ENCODE peak calls at places on chromosomes 16 and 17, in four cellular contexts. J is gastrocnemius medialis, F is uterus, W is GM23248. G is an unnamed sample.

GRCh38 chr17:66975614-66976378 is 11.3 kb downstream of the CACNG4 start:
- DNase-seq in J (peak; percentile 45), F (no peak), W (no peak), G (no peak)

GRCh38 chr16:67537636-67538591 is 9.3 kb downstream of the RIPOR1 start:
- DNase-seq in J (no peak), F (peak; percentile 65), W (peak; percentile 50), G (peak; percentile 81)

GRCh38 chr17:30821751-30822723 is 2.5 kb downstream of the CRLF3 start:
- DNase-seq in J (no peak), F (no peak), W (no peak), G (no peak)

GRCh38 chr17:45372325-45372869 is 55.6 kb upstream of the MAP3K14 start:
- DNase-seq in J (no peak), F (no peak), W (peak; percentile 54), G (no peak)

GRCh38 chr17:28716740-28717577 is 709 bp downstream of the RAB34 start:
- DNase-seq in J (no peak), F (peak; percentile 58), W (peak; percentile 73), G (peak; percentile 52)

GRCh38 chr16:11005611-11005975 is 61.2 kb downstream of the CLEC16A start:
- DNase-seq in J (no peak), F (no peak), W (peak; percentile 80), G (no peak)

GRCh38 chr17:8914554-8914953 is 47.1 kb upstream of the PIK3R6 start:
- DNase-seq in J (no peak), F (no peak), W (no peak), G (no peak)

GRCh38 chr16:12016166-12016947 is 39.8 kb downstream of the SNX29 start:
- DNase-seq in J (no peak), F (no peak), W (peak; percentile 59), G (no peak)

GRCh38 chr16:70608516-70608915 is 37.8 kb upstream of the IL34 start:
- DNase-seq in J (no peak), F (no peak), W (no peak), G (no peak)

GRCh38 chr16:3598236-3598635 is 13.2 kb downstream of the SLX4 start:
- DNase-seq in J (no peak), F (no peak), W (no peak), G (no peak)

GRCh38 chr17:67431210-67432015 is 54.3 kb downstream of the PITPNC1 start:
- DNase-seq in J (no peak), F (no peak), W (peak; percentile 91), G (no peak)

GRCh38 chr17:75350029-75350428 is 55.4 kb downstream of the GRB2 start:
- DNase-seq in J (no peak), F (no peak), W (no peak), G (no peak)

GRCh38 chr16:57527027-57527426 is 9.3 kb downstream of the CCDC102A start:
- DNase-seq in J (no peak), F (no peak), W (no peak), G (no peak)

GRCh38 chr17:81959362-81960129 is 1.4 kb downstream of the NOTUM start:
- DNase-seq in J (peak; percentile 56), F (peak; percentile 67), W (peak; percentile 73), G (peak; percentile 65)

GRCh38 chr16:3458278-3458851 is 14.9 kb downstream of the NAA60 start:
- DNase-seq in J (peak; percentile 35), F (no peak), W (peak; percentile 67), G (peak; percentile 32)

GRCh38 chr17:7656958-7657715 is 6.4 kb downstream of the ATP1B2 start:
- DNase-seq in J (peak; percentile 20), F (peak; percentile 63), W (no peak), G (peak; percentile 78)

GRCh38 chr16:55499281-55499680 is 9.6 kb upstream of the LPCAT2 start:
- DNase-seq in J (no peak), F (no peak), W (no peak), G (no peak)

GRCh38 chr17:13584701-13585080 is 17.0 kb downstream of the HS3ST3A1 start:
- DNase-seq in J (no peak), F (no peak), W (peak; percentile 74), G (no peak)

GRCh38 chr17:67289174-67289876 is 44.3 kb upstream of the HELZ start:
- DNase-seq in J (peak; percentile 65), F (peak; percentile 82), W (peak; percentile 76), G (peak; percentile 90)

GRCh38 chr17:36496018-36496789 is 9.7 kb downstream of the ZNHIT3 start:
- DNase-seq in J (no peak), F (no peak), W (no peak), G (no peak)

GRCh38 chr16:3171181-3171854 is 16.7 kb upstream of the OR1F1 start:
- DNase-seq in J (no peak), F (no peak), W (peak; percentile 26), G (no peak)

GRCh38 chr17:71085238-71086033 is 916.1 kb downstream of the KCNJ2 start:
- DNase-seq in J (no peak), F (no peak), W (no peak), G (no peak)

GRCh38 chr17:33124871-33125551 is 133.4 kb downstream of the SPACA3 start:
- DNase-seq in J (no peak), F (no peak), W (no peak), G (no peak)

GRCh38 chr16:55257971-55258613 is 65.9 kb upstream of the IRX6 start:
- DNase-seq in J (peak; percentile 30), F (no peak), W (peak; percentile 80), G (peak; percentile 58)

GRCh38 chr16:78897299-78897698 is 703.2 kb downstream of the MAF start:
- DNase-seq in J (no peak), F (no peak), W (no peak), G (no peak)

GRCh38 chr16:68737046-68737729 is at the start of gene CDH1:
- DNase-seq in J (no peak), F (no peak), W (no peak), G (peak; percentile 54)

GRCh38 chr16:65333298-65333697 is 211.4 kb upstream of the CDH11 start:
- DNase-seq in J (no peak), F (no peak), W (no peak), G (no peak)

GRCh38 chr17:83132251-83133081 is 53.1 kb downstream of the METRNL start:
- DNase-seq in J (no peak), F (peak; percentile 6), W (no peak), G (peak; percentile 82)

GRCh38 chr16:88809068-88809675 is 2.6 kb downstream of the APRT start:
- DNase-seq in J (no peak), F (no peak), W (no peak), G (no peak)

GRCh38 chr17:83062818-83063671 is 16.4 kb upstream of the METRNL start:
- DNase-seq in J (peak; percentile 5), F (peak; percentile 23), W (no peak), G (no peak)

GRCh38 chr17:40355123-40355803 is 9.3 kb downstream of the GJD3 start:
- DNase-seq in J (peak; percentile 74), F (peak; percentile 86), W (peak; percentile 59), G (peak; percentile 77)

GRCh38 chr17:1487939-1488825 is 4.3 kb downstream of the MYO1C start:
- DNase-seq in J (peak; percentile 72), F (peak; percentile 93), W (peak; percentile 95), G (peak; percentile 91)

GRCh38 chr16:81451753-81452680 is 7.4 kb downstream of the CMIP start:
- DNase-seq in J (peak; percentile 32), F (no peak), W (no peak), G (peak; percentile 65)

GRCh38 chr16:58038219-58038641 is 12.7 kb downstream of the MMP15 start:
- DNase-seq in J (no peak), F (no peak), W (no peak), G (no peak)

GRCh38 chr16:82835487-82836160 is 208.9 kb downstream of the CDH13 start:
- DNase-seq in J (no peak), F (no peak), W (peak; percentile 63), G (no peak)

GRCh38 chr17:79414063-79414462 is 196.8 kb downstream of the RBFOX3 start:
- DNase-seq in J (no peak), F (no peak), W (no peak), G (no peak)

GRCh38 chr16:81697321-81697885 is 81.7 kb upstream of the PLCG2 start:
- DNase-seq in J (no peak), F (no peak), W (peak; percentile 60), G (peak; percentile 84)

GRCh38 chr16:29900888-29901606 is 759 bp downstream of the ASPHD1 start:
- DNase-seq in J (no peak), F (no peak), W (peak; percentile 49), G (no peak)
- H3K27me3 ChIP-seq in J (peaks cover 42% of the 10 kb centered on the region), F (no peaks in the 10 kb centered on the region), W (no peaks in the 10 kb centered on the region), G (no peaks in the 10 kb centered on the region)

DNA sequence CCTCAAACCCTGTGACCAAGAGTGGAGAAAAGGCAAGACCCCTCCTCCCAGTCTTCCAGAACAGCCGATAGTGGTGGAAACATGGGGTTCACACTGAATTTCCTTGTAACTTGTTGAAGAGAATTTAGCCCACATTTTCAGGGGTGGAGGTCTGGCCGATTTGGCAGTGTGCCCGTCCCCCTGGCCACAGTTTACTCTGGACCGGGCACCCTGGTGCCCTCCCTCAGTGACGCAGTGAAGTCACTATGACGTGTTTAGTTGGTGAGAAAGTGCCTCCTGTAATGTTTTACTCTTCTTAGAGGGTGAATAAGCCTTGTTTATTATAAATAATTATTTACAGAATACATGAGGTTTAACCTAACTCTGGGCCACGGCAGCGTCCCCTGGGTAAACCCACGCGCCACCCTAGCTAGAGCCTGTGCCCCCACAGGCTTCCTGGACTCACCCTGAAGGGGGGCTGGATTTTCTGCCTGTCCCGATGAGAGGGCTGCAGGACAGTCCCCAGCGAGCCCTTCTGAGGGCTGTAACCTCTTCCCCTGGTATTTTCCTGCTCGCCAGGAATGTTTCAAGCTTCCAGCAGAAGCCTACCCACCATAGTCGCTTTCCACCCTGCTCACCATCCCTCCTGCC is 316.9 kb downstream of the SEC14L1 start:
- DNase-seq in J (no peak), F (no peak), W (no peak), G (no peak)
- H3K27ac ChIP-seq in J (no peak overlapping the region), F (no peak overlapping the region), W (no peak overlapping the region), G (no peak overlapping the region)

GRCh38 chr16:73405851-73406250 is 357.9 kb upstream of the ZFHX3 start:
- DNase-seq in J (no peak), F (no peak), W (peak; percentile 63), G (no peak)
- H3K27me3 ChIP-seq in J (no peaks in the 10 kb centered on the region), F (no peaks in the 10 kb centered on the region), W (peaks cover 6% of the 10 kb centered on the region), G (no peaks in the 10 kb centered on the region)

DNA sequence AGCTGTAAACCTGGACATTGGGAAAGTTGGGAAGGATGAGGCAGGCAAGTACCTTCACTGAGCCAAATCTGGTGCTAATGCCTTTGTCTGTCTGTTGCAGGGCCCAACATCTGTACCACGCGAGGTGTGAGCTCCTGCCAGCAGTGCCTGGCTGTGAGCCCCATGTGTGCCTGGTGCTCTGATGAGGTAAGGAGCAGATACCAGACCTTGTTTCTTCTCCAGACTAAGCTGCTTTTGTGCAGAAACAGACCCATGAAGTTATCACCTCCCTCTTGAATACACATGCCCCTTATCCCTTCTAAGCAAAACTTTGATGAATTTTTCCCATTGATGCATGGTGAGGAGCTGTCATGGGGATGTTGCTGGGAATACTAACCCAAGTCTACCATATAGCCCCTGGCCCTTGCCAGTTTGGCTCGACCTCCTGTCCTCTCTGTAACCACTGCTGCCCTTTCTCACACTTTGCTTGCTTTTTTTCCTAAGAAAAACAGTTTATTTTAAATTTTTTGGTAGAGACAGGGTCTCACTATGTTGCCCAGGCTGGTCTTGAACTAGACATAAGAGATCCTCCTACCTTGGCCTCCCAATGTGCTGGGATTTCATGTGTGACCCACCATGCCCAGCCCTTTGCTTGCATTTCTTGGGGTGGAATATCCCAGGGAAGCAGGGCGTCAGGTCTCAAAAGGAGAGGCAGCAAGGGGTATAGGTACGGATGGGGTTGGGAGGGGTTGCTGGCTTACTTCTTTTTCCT is 20.9 kb downstream of the ITGB3 start:
- DNase-seq in J (no peak), F (no peak), W (no peak), G (no peak)
- H3K27ac ChIP-seq in J (peak overlapping the region; percentile 82), F (peak overlapping the region; percentile 95), W (no peak overlapping the region), G (peak overlapping the region; percentile 34)

GRCh38 chr16:74249281-74249680 is 47.3 kb upstream of the PSMD7 start:
- DNase-seq in J (no peak), F (no peak), W (no peak), G (no peak)
- H3K27me3 ChIP-seq in J (no peaks in the 10 kb centered on the region), F (no peaks in the 10 kb centered on the region), W (peaks cover under 1% of the 10 kb centered on the region), G (no peaks in the 10 kb centered on the region)